ENCODE peak calls at places on chromosomes 16 and 17, in seven cellular contexts. One of them, this sample, is unnamed.

GRCh38 chr17:77513045-77513444 is 372.3 kb downstream of the SEC14L1 start:
- DNase-seq in LHCN-M2: no peak
- DNase-seq in NCI-H1436: no peak
- DNase-seq in fibroblast of gingiva: no peak
- DNase-seq in RPMI8226: no peak
- DNase-seq in ovary: no peak
- DNase-seq in frontal cortex: no peak
- DNase-seq in this sample: no peak

GRCh38 chr17:69819316-69820087 is 255.5 kb upstream of the KCNJ16 start:
- DNase-seq in fibroblast of gingiva: peak; percentile 35
- DNase-seq in LHCN-M2: peak; percentile 79
- DNase-seq in frontal cortex: no peak
- DNase-seq in ovary: no peak
- DNase-seq in NCI-H1436: no peak
- DNase-seq in RPMI8226: no peak
- DNase-seq in this sample: no peak

GRCh38 chr17:37079735-37080134 is 131.0 kb downstream of the AATF start:
- DNase-seq in LHCN-M2: peak; percentile 38
- DNase-seq in NCI-H1436: no peak
- DNase-seq in ovary: no peak
- DNase-seq in frontal cortex: no peak
- DNase-seq in fibroblast of gingiva: peak; percentile 76
- DNase-seq in RPMI8226: no peak
- DNase-seq in this sample: no peak

GRCh38 chr16:58421529-58421928 is 29.3 kb downstream of the GINS3 start:
- DNase-seq in NCI-H1436: no peak
- DNase-seq in fibroblast of gingiva: no peak
- DNase-seq in frontal cortex: no peak
- DNase-seq in RPMI8226: no peak
- DNase-seq in ovary: no peak
- DNase-seq in LHCN-M2: peak; percentile 32
- DNase-seq in this sample: no peak

GRCh38 chr17:49576121-49576905 is 642 bp downstream of the NXPH3 start:
- DNase-seq in LHCN-M2: peak; percentile 35
- DNase-seq in fibroblast of gingiva: peak; percentile 39
- DNase-seq in NCI-H1436: peak; percentile 42
- DNase-seq in RPMI8226: peak; percentile 38
- DNase-seq in ovary: peak; percentile 69
- DNase-seq in frontal cortex: peak; percentile 68
- DNase-seq in this sample: peak; percentile 61

GRCh38 chr17:19933633-19934032 is 44.0 kb downstream of the AKAP10 start:
- DNase-seq in frontal cortex: no peak
- DNase-seq in LHCN-M2: no peak
- DNase-seq in NCI-H1436: no peak
- DNase-seq in RPMI8226: no peak
- DNase-seq in ovary: no peak
- DNase-seq in fibroblast of gingiva: no peak
- DNase-seq in this sample: no peak

GRCh38 chr16:75497558-75497957 is 2.3 kb upstream of the CHST6 start:
- DNase-seq in NCI-H1436: no peak
- DNase-seq in ovary: no peak
- DNase-seq in LHCN-M2: no peak
- DNase-seq in RPMI8226: no peak
- DNase-seq in frontal cortex: no peak
- DNase-seq in fibroblast of gingiva: no peak
- DNase-seq in this sample: no peak

GRCh38 chr17:34171245-34171818 is 83.8 kb upstream of the CCL2 start:
- DNase-seq in LHCN-M2: peak; percentile 10
- DNase-seq in frontal cortex: peak; percentile 40
- DNase-seq in NCI-H1436: no peak
- DNase-seq in RPMI8226: peak; percentile 76
- DNase-seq in fibroblast of gingiva: peak; percentile 25
- DNase-seq in ovary: peak; percentile 35
- DNase-seq in this sample: peak; percentile 43